ENCODE peak calls at places on chromosomes 13 and 19, in seven cellular contexts. J is PC-3; Q is CD4-positive, alpha-beta memory T cell; O is PC-9; F is pancreas; Y is heart left ventricle; N is CD8-positive, alpha-beta T cell. D is an unnamed sample.

GRCh38 chr19:28244966-28245365 is 968.0 kb downstream of the UQCRFS1 start:
- DNase-seq in Y (no peak), J (no peak), F (no peak), O (no peak), Q (no peak), N (no peak), D (no peak)

GRCh38 chr13:114260818-114261217 is 20.6 kb upstream of the UPF3A start:
- DNase-seq in Q (no peak), N (no peak), O (no peak), Y (no peak), F (no peak), J (no peak), D (no peak)

GRCh38 chr13:77548095-77548494 is 12.6 kb downstream of the SCEL start:
- DNase-seq in F (no peak), Y (no peak), N (no peak), Q (no peak), O (no peak), J (no peak), D (no peak)

GRCh38 chr19:18761531-18762110 is 29.5 kb downstream of the COMP start:
- DNase-seq in Y (no peak), Q (no peak), J (no peak), O (no peak), N (no peak), F (no peak), D (no peak)

GRCh38 chr13:87235621-87236020 is 435.6 kb upstream of the SLITRK5 start:
- DNase-seq in O (no peak), F (no peak), N (no peak), Q (no peak), J (peak; percentile 36), Y (no peak), D (no peak)

GRCh38 chr13:46119883-46120614 is 15.2 kb upstream of the CPB2 start:
- DNase-seq in Y (no peak), Q (no peak), N (no peak), J (peak; percentile 56), O (peak; percentile 63), F (no peak), D (no peak)

GRCh38 chr19:33499248-33499647 is 22.3 kb downstream of the PEPD start:
- DNase-seq in J (no peak), F (no peak), Q (no peak), N (no peak), Y (no peak), O (no peak), D (no peak)

GRCh38 chr13:113926301-113926761 is 47.5 kb downstream of the C13orf46 start:
- DNase-seq in Q (no peak), N (no peak), Y (no peak), J (no peak), O (no peak), F (no peak), D (no peak)

GRCh38 chr13:29956771-29957170 is 106.4 kb upstream of the UBL3 start:
- DNase-seq in J (no peak), Q (no peak), O (peak; percentile 11), Y (no peak), N (no peak), F (no peak), D (no peak)

GRCh38 chr13:24605923-24606372 is 74.3 kb upstream of the ATP12A start:
- DNase-seq in Q (peak; percentile 32), O (peak; percentile 65), N (no peak), Y (no peak), F (peak; percentile 28), J (peak; percentile 64), D (peak; percentile 30)

GRCh38 chr19:45782820-45783785 is 813 bp upstream of the DMPK start:
- DNase-seq in Q (no peak), N (no peak), Y (peak; percentile 84), J (peak; percentile 60), F (peak; percentile 52), O (peak; percentile 77), D (peak; percentile 52)

GRCh38 chr13:73075546-73075945 is 16.7 kb downstream of the KLF5 start:
- DNase-seq in O (no peak), Q (no peak), Y (no peak), N (no peak), J (no peak), F (no peak), D (no peak)

GRCh38 chr19:53942001-53942786 is 20.5 kb upstream of the CACNG8 start:
- DNase-seq in O (no peak), Q (no peak), F (no peak), J (peak; percentile 19), N (no peak), Y (no peak), D (no peak)

GRCh38 chr19:42249149-42249750 is 5.7 kb downstream of the ERF start:
- DNase-seq in O (no peak), Q (no peak), F (no peak), J (no peak), Y (no peak), N (no peak), D (no peak)

GRCh38 chr13:49314344-49314882 is 66.7 kb downstream of the CDADC1 start:
- DNase-seq in O (no peak), J (peak; percentile 32), N (no peak), F (no peak), Q (no peak), Y (no peak), D (no peak)

GRCh38 chr13:78609464-78610205 is 6.3 kb upstream of the POU4F1 start:
- DNase-seq in Q (no peak), F (peak; percentile 18), N (no peak), Y (no peak), O (no peak), J (no peak), D (no peak)
- H3K4me3 ChIP-seq in Q (no peak overlapping the region), F (no peak overlapping the region), N (no peak overlapping the region), Y (peak overlapping the region; percentile 54), O (no peak overlapping the region), J (no peak overlapping the region), D (no peak overlapping the region)

DNA sequence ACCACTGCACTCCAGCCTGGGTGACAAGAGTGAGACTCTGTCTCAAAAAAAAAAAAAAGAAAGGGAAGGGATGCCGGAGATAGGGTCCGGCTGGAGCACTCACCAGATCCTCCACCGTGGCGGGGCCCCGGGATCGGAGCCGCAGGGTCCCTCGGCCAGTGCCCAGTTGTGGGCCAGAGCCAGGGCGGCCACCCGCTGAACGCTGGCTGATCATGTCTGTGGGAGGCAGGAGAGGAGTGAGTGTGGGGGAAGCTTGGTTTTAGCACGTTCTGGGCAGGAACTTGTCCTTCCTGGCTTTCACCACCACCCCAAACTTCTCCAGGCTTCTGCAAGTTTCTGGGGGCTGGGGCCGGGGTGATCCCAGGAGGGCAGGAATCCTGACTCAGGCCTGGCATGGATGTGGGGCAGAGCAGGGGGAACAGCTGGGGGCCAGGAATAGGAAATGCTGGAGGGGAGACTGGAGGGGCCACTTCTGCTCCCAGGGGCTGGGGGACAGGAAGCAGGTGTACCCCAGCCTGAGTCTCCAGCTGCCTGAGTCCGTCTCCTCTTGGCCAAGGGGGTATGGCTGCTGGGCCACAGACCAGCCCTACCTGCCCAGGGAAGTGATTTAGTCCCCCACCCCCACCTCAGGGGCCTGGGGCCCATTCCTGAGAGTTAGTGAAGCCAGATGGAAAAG is 4.3 kb upstream of the PTGER1 start:
- DNase-seq in J (no peak), F (no peak), O (no peak), N (no peak), Y (no peak), Q (no peak), D (no peak)
- H3K27ac ChIP-seq in J (no peak overlapping the region), F (no peak overlapping the region), O (no peak overlapping the region), N (no peak overlapping the region), Y (no peak overlapping the region), Q (no peak overlapping the region), D (no peak overlapping the region)

GRCh38 chr13:112601351-112601750 is 13.4 kb upstream of the TUBGCP3 start:
- DNase-seq in Y (no peak), J (no peak), F (no peak), Q (no peak), N (no peak), O (no peak), D (peak; percentile 48)

GRCh38 chr13:112608212-112608611 is 20.3 kb upstream of the TUBGCP3 start:
- DNase-seq in O (no peak), J (no peak), N (no peak), Q (no peak), F (no peak), Y (no peak), D (no peak)

GRCh38 chr13:112603641-112604220 is 15.8 kb upstream of the TUBGCP3 start:
- DNase-seq in Q (no peak), J (peak; percentile 10), Y (no peak), F (no peak), N (no peak), O (no peak), D (no peak)

GRCh38 chr13:112606125-112607001 is 18.4 kb upstream of the TUBGCP3 start:
- DNase-seq in Y (peak; percentile 93), F (peak; percentile 95), Q (peak; percentile 75), J (peak; percentile 80), N (peak; percentile 75), O (peak; percentile 80), D (peak; percentile 99)

GRCh38 chr13:112605531-112605990 is 17.6 kb upstream of the TUBGCP3 start:
- DNase-seq in Y (no peak), Q (no peak), F (no peak), N (no peak), J (no peak), O (no peak), D (no peak)
- H3K4me3 ChIP-seq in Y (peak overlapping the region; percentile 56), Q (no peak overlapping the region), F (no peak overlapping the region), N (peak overlapping the region; percentile 53), J (peak overlapping the region; percentile 66), O (peak overlapping the region; percentile 58), D (peak overlapping the region; percentile 31)

DNA sequence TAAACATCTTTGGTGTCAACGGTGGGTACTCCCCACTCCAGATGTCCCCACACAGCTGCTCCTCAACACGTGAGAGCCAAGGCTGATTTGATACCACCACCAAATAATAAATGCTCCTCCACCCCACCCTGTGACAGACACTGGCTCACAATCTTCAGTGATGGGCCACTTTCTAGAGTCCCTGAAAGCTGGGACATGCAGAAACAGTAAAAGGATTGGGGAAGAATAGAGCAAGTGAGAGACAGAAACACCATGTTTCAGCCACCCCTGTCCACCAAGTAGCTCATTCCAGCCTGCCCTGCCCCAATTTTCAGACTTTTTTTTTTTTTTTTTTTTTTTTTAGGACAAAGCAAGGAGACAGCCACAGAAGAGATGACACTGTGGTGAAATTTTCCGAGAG is 1.6 kb downstream of the SLC46A3 start:
- DNase-seq in O (no peak), F (no peak), Y (no peak), J (no peak), Q (no peak), N (no peak), D (no peak)
- H3K27ac ChIP-seq in O (peak overlapping the region; percentile 72), F (no peak overlapping the region), Y (peak overlapping the region; percentile 99), J (peak overlapping the region; percentile 85), Q (no peak overlapping the region), N (no peak overlapping the region), D (no peak overlapping the region)

DNA sequence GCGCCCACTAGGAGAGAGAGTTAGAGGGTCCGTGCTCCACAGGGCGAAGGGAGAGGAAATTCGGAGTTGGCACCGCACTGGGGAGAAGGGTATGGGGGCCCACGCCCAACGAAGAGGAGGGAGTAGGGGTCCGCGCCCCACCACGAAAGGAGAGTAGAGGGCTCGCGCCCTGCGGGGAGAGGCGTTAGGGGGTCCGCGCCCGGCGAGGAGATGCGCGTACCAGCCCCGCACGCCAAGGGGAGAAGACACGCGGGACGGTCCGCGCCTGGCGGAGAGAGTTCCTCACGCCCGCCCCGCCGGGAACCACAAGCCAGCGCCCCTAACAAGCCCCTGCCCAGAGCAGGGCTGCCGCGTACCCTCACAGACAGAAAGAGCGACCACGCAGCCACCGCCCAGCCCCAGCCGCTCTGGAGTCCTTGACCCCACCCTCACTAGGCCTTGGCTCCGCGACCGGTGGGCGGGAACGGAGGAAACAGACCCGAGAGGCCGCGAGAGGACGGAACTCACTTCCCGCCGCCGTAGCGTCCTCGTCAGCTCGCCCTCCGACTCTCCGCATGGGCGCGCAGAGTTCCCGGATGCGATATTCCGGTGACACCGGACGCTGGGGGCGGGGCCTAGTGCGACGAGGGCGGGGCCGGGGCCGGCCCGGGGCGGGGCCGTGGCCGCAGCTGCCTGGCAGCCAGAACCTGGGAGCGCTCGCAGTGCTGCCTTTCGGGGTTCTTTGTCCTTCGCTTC is 20.0 kb upstream of the ZSCAN18 start:
- DNase-seq in Q (no peak), N (no peak), Y (peak; percentile 18), F (no peak), J (no peak), O (no peak), D (no peak)
- H3K4me3 ChIP-seq in Q (no peak overlapping the region), N (no peak overlapping the region), Y (no peak overlapping the region), F (no peak overlapping the region), J (no peak overlapping the region), O (no peak overlapping the region), D (no peak overlapping the region)

D was measured in SJSA1.